ENCODE peak calls at places on chromosomes 3 and 15, in five cellular contexts. Q is GM12878, K is H1, B is K562, H is HepG2. U is an unnamed sample. For H3K4me1, the result is how much of the 10 kb centered on the place peaks cover.

GRCh38 chr3:31839144-31839917 is 141.7 kb downstream of the OSBPL10 start:
- DNase-seq in Q (no peak), K (no peak), B (no peak), H (peak), U (no peak)

GRCh38 chr3:25679642-25680302 is 15.1 kb upstream of the TOP2B start:
- DNase-seq in Q (no peak), K (no peak), B (no peak), H (no peak), U (no peak)

GRCh38 chr3:45632956-45633355 is 38.4 kb downstream of the LIMD1 start:
- DNase-seq in Q (no peak), K (no peak), B (no peak), H (no peak), U (no peak)

GRCh38 chr3:146504546-146505197 is 35.3 kb upstream of the PLSCR2 start:
- DNase-seq in Q (no peak), K (no peak), B (no peak), H (no peak), U (peak)

GRCh38 chr3:71930056-71930991 is 145.4 kb upstream of the PROK2 start:
- DNase-seq in Q (no peak), K (no peak), B (peak), H (peak), U (peak)

GRCh38 chr3:185688808-185689207 is 102.7 kb downstream of the SENP2 start:
- DNase-seq in Q (no peak), K (peak), B (no peak), H (peak), U (no peak)

GRCh38 chr3:157618075-157618760 is 115.0 kb upstream of the VEPH1 start:
- DNase-seq in Q (peak), K (no peak), B (peak), H (peak), U (peak)

GRCh38 chr3:77079988-77080585 is 40.2 kb downstream of the ROBO2 start:
- DNase-seq in Q (no peak), K (peak), B (no peak), H (no peak), U (peak)

GRCh38 chr15:72077950-72078349 is 40.0 kb downstream of the MYO9A start:
- DNase-seq in Q (no peak), K (no peak), B (no peak), H (no peak), U (no peak)

GRCh38 chr3:14725015-14725431 is 50.1 kb downstream of the C3orf20 start:
- DNase-seq in Q (no peak), K (no peak), B (no peak), H (no peak), U (no peak)

DNA sequence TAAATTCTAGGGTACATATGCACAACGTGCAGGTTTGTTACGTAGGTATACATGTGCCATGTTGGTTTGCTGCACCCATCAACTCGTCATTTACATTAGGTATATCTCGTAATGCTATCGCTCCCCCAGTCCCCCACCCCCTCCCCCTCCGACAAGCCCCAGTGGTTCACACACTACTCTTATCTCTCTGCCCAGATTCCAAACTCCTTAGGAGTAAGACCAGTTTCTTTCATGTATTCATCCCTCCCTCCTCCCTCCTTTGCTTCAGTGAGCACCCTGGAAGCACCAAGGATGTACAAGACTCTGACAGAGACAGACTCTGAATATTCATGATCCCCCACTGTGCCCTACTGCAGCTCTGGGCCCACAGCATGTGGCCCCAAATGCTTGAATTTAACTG is 113.7 kb upstream of the RAD18 start:
- DNase-seq in Q (no peak), K (no peak), B (no peak), H (no peak), U (no peak)
- TF ChIP-seq CREB1 in Q (no peak), K (no peak), B (no peak), H (no peak), U (no peak)

DNA sequence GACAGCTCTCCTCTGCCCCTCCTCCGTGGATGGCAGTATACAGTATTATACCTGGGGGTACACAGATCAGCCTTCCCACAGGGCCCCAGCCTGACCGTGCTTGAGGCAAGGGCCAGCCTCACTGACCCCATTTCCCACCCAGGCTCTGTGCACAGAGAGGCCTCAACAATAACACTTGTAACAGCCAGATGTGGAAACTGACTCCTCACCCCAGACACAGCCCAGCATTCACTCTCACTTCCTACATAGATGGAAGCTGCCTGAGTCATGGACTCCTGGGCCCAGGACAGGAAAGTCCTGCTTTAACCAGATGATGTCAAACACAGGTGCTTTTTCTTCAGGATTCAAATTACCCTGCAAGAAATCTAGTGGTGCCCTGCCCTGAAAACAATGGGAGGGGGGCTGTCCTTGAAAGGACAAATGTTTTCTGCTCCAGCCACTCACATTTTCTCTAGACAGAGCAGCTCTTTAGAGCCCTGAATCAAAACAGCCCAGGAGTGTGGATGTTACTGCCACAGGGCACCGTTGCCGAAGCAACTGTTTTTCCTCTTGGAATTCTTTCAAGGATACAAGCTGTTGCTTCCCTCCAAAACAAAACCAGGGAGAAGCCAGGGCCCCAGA is 16.4 kb downstream of the CCDC12 start:
- DNase-seq in Q (no peak), K (no peak), B (no peak), H (no peak), U (peak)
- H3K4me1 ChIP-seq in Q (half or more), K (under half), B (under half), H (half or more), U (under half)

GRCh38 chr3:24343084-24343783 is 151.4 kb downstream of the THRB start:
- DNase-seq in Q (no peak), K (no peak), B (no peak), H (no peak), U (no peak)
- TF ChIP-seq CREB1 in Q (no peak), K (no peak), B (no peak), H (no peak), U (no peak)

DNA sequence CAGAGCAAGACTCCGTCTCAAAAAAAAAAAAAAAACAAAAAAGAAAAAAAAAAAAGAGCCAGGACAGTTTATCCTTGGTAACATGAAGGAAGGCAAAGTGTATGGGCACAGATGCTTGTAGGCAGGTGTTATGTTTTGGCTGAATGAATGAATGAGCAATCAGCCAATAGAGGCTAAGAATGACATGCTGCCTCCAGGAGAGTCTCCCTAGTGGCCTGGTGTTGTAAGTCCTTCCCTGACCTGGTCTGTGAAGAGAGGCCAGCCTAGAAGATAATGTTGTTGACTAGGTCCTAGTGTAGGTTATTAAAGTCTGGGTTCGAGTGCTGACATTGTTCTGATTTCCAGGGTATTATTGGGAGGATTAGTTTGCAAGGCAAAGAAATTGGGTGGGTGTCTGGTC is 24.9 kb downstream of the GYG1 start:
- DNase-seq in Q (no peak), K (no peak), B (no peak), H (no peak), U (no peak)
- H3K4me1 ChIP-seq in Q (under half), K (under half), B (under half), H (under half), U (under half)

GRCh38 chr15:98075441-98075840 is 114.9 kb downstream of the ARRDC4 start:
- DNase-seq in Q (no peak), K (no peak), B (no peak), H (no peak), U (no peak)

GRCh38 chr15:98077186-98077585 is 116.7 kb downstream of the ARRDC4 start:
- DNase-seq in Q (no peak), K (no peak), B (peak), H (no peak), U (no peak)

GRCh38 chr15:98071786-98072185 is 111.3 kb downstream of the ARRDC4 start:
- DNase-seq in Q (no peak), K (no peak), B (no peak), H (no peak), U (no peak)

GRCh38 chr15:98076021-98076816 is 115.7 kb downstream of the ARRDC4 start:
- DNase-seq in Q (no peak), K (no peak), B (peak), H (no peak), U (no peak)
- TF ChIP-seq CREB1 in Q (no peak), K (no peak), B (no peak), H (no peak), U (no peak)

GRCh38 chr15:59847925-59848415 is 156.1 kb upstream of the FOXB1 start:
- DNase-seq in Q (no peak), K (no peak), B (no peak), H (no peak), U (no peak)
- H3K4me1 ChIP-seq in Q (under half), K (under half), B (under half), H (under half), U (under half)

DNA sequence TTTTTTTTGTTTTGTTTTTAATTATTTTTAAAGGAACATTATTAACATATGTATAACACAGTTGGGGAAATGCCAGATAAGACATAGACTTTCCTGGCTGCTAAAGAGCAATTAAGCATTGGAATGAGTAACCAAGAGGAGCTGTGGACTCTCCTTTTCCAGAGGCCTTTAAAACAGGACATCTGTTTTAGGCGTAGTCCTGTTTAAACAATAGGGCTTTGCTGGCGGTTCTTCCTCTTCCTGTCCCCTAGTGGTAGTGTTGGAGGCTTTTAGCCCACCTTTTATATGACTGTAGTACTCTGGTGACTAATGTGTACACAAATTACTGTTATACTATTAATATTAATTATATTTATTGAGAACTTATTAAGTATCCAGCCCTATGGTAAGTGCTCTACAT is 81.9 kb downstream of the PPARG start:
- DNase-seq in Q (no peak), K (no peak), B (no peak), H (peak), U (peak)
- TF ChIP-seq CREB1 in Q (no peak), K (no peak), B (no peak), H (no peak), U (no peak)

DNA sequence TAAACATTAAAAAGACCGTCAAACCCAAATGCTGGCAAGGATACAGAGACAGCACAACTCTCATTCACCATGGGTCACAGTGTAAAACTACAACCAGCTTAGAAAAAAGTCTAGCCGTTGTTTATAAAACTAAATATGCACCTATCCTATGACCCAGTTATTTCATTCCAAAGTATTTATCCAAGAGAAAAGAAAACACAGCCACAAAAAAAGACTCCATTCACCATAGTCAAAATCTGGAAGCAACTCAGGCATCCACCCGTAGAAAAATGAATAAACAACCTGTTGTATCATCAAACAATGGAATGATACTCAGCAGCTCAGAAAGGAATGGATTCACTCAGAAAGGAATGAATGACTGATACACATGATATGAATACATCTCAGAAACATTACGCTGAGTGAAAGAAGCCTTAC is 28.6 kb downstream of the PLD1 start:
- DNase-seq in Q (no peak), K (no peak), B (no peak), H (peak), U (no peak)
- H3K4me1 ChIP-seq in Q (under half), K (under half), B (under half), H (half or more), U (under half)

U was measured in GM23338.